ENCODE peak calls at places on chromosomes 3 and 15, in ten cellular contexts. X, G, T, Y, F, M, B, Q, Z and L are unnamed samples.

GRCh38 chr3:133592843-133593242 is 19.4 kb downstream of the CDV3 start:
- DNase-seq in Q (no peak), M (no peak), T (no peak), G (no peak), B (no peak), F (no peak), Y (no peak), Z (no peak), X (no peak), L (no peak)

GRCh38 chr15:101201411-101202174 is 50.3 kb downstream of the CHSY1 start:
- DNase-seq in Q (peak), T (peak), Z (peak), X (peak), B (peak), Y (peak), M (peak), F (no peak), G (peak), L (peak)

GRCh38 chr15:99764521-99764920 is 31.3 kb upstream of the LYSMD4 start:
- DNase-seq in Y (no peak), Q (no peak), F (no peak), B (no peak), Z (no peak), T (no peak), X (no peak), G (no peak), M (no peak), L (no peak)

GRCh38 chr3:72523409-72524172 is 324.7 kb downstream of the SHQ1 start:
- DNase-seq in M (no peak), Q (no peak), Y (no peak), T (no peak), G (peak), Z (no peak), F (no peak), X (peak), B (no peak), L (no peak)

GRCh38 chr3:161042023-161042501 is 63.1 kb downstream of the B3GALNT1 start:
- DNase-seq in B (no peak), Q (no peak), X (no peak), Y (no peak), G (peak), F (no peak), Z (no peak), T (no peak), M (no peak), L (no peak)

GRCh38 chr3:9951962-9952805 is at the start of gene PRRT3:
- DNase-seq in F (peak), M (peak), B (peak), T (no peak), Q (no peak), Y (no peak), Z (no peak), G (peak), X (peak), L (peak)

GRCh38 chr15:33031324-33031736 is 163.2 kb downstream of the FMN1 start:
- DNase-seq in T (no peak), G (peak), Z (no peak), M (no peak), F (no peak), Y (no peak), Q (no peak), B (peak), X (no peak), L (peak)

GRCh38 chr3:183303725-183304124 is 50.7 kb downstream of the B3GNT5 start:
- DNase-seq in G (no peak), M (no peak), T (no peak), X (no peak), Q (no peak), Z (no peak), F (no peak), B (no peak), Y (no peak), L (no peak)

GRCh38 chr3:66397745-66398144 is 103.1 kb downstream of the LRIG1 start:
- DNase-seq in B (peak), X (no peak), M (peak), Y (no peak), F (no peak), Z (no peak), T (no peak), Q (no peak), G (peak), L (no peak)

DNA sequence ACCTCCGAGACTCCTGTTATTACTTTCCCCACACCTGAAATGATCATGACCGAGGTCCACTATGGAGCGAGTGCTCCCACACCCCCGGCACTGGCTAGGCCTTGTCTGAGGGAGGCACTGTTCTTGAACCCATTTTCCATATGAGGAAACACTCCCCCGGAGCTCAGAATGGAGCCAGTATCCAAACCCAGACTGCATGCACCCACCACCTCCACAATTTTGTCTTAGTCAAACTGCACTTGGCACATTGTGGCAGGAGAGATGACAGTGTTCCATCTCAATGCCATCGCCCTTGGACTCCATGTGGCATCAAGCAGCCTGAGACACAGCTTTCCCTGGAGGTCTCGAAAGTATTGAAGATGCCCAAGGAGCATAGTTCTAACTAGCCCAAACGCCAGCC is 154.1 kb downstream of the NUP210 start:
- DNase-seq in T (no peak), Q (no peak), G (no peak), B (no peak), Z (no peak), F (no peak), M (no peak), X (peak), Y (no peak), L (no peak)
- TF ChIP-seq POLR2A in T (no peak), Q (no peak), G (no peak), B (no peak), Z (no peak), F (no peak), M (no peak), X (no peak), Y (no peak), L (no peak)

GRCh38 chr15:64166104-64166890 is 3.5 kb upstream of the PPIB start:
- DNase-seq in X (no peak), G (no peak), F (no peak), T (no peak), B (peak), Z (no peak), Y (no peak), Q (no peak), M (no peak), L (no peak)
- TF ChIP-seq POLR2A in X (no peak), G (no peak), F (no peak), T (no peak), B (no peak), Z (no peak), Y (no peak), Q (no peak), M (no peak), L (no peak)

DNA sequence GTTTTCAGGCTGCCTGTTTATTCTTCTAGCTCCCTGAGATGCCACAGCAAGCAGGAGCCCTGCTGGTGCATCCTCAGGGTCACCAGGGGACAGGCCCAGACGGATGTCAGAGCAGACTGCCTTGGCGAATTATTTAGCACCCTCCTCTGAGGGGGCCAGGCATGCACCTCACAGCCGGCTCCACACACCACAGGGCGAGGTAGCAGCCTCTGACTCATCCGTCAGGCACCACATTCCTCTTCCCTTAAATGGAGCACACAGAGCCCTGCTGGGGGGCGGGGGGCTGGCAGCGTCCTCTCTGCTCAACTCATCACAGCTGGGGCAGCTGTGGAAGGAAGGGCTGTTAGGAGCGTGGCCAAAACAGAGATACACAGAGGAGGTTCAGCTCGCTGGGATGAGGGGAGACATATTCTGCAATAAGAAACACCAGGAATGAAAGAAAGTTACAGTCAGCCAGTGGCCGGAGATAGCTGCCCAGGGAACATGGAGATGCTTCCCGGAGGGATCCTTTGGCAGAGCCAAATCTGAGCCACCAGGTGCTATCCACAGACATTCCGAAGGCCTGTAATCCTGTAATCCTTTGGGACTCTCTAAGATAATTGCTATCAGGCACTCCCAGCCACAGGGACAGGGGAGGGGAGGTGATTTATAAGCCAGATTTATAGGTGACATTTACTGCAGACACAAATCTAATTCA is 13.9 kb upstream of the PRICKLE2 start:
- DNase-seq in M (peak), Y (peak), T (peak), X (no peak), Z (peak), G (peak), B (peak), Q (no peak), F (no peak), L (peak)
- TF ChIP-seq POLR2A in M (no peak), Y (no peak), T (no peak), X (no peak), Z (no peak), G (no peak), B (peak), Q (no peak), F (no peak), L (no peak)

DNA sequence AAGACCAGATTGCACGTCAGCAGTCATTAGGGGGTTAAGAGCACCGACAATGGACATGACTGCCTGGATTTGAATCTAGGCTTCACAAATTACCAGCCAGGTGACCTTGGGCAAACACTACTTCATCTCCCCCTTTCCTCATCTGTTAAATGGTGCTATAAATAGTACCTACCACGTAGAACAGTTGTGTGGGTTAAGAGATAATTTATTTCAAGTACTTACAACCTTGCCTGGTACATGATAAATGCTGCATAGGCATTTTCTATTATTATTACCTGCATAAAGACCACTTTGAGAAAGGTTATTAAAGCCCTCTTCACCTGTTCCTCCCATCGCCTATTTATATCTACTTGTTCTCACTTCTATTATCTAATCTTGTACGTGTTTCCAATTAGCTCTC is 64.7 kb downstream of the BTD start:
- DNase-seq in M (no peak), Q (no peak), Y (no peak), T (no peak), B (no peak), G (no peak), Z (no peak), F (no peak), X (no peak), L (no peak)
- TF ChIP-seq POLR2A in M (no peak), Q (no peak), Y (no peak), T (no peak), B (no peak), G (no peak), Z (no peak), F (peak), X (no peak), L (no peak)

GRCh38 chr3:48446425-48447193 is at the start of gene ATRIP:
- DNase-seq in B (peak), Q (peak), X (peak), T (peak), F (peak), Y (peak), M (peak), Z (peak), G (peak), L (peak)
- TF ChIP-seq POLR2A in B (peak), Q (no peak), X (peak), T (peak), F (peak), Y (peak), M (peak), Z (peak), G (peak), L (peak)

GRCh38 chr15:78944202-78944625 is 632 bp downstream of the CTSH start:
- DNase-seq in M (no peak), B (no peak), Z (no peak), X (peak), Y (no peak), Q (no peak), F (no peak), G (peak), T (no peak), L (no peak)
- TF ChIP-seq POLR2A in M (no peak), B (no peak), Z (no peak), X (no peak), Y (no peak), Q (no peak), F (no peak), G (no peak), T (no peak), L (no peak)

GRCh38 chr3:31250116-31250813 is 282.5 kb upstream of the STT3B start:
- DNase-seq in B (peak), X (no peak), Q (no peak), G (no peak), T (no peak), Z (no peak), F (no peak), M (no peak), Y (no peak), L (no peak)
- TF ChIP-seq POLR2A in B (no peak), X (no peak), Q (no peak), G (no peak), T (no peak), Z (no peak), F (no peak), M (no peak), Y (no peak), L (no peak)

DNA sequence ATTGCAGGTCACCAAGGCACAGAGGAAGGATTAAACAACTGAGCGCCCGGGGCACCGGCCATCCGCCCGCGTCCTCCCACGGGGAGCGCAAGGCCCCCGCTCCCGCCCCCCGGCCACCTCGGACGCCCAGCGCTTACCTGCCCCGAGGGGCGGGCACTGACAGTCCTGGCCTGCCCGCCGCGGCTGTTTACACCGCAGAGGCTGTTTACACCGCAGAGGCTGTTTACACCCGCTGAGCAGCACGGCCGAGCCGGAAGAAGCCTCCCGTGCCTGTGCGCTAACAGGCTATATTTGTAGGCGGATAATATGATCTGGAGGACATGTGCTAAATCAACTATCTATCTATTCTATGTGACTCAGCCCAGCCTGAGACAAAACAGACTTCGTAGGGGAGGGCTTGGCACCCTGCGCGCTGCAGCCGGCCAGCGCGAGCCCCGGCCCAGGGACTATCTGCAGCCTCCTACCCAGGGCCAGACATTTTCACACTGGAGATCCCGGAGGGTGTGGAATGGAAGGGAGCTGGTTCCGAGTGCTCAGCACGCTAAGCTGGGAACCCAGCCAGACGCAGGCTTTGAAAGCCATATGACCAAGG is at the start of gene LRRC2:
- DNase-seq in Z (no peak), T (peak), F (peak), B (peak), Q (no peak), M (peak), Y (peak), G (peak), X (peak), L (no peak)
- TF ChIP-seq POLR2A in Z (no peak), T (no peak), F (no peak), B (peak), Q (no peak), M (no peak), Y (peak), G (peak), X (peak), L (no peak)